ENCODE peak calls at places on chromosomes 4 and X, in ten cellular contexts. P is stomach, G is HCT116, J is GM23338, S is prostate gland, V is breast epithelium, H is endothelial cell of umbilical vein, M is HepG2, W is K562, X is sigmoid colon. I is an unnamed sample.

GRCh38 chr4:6856391-6856790 is 53.2 kb upstream of the TBC1D14 start:
- DNase-seq in P (no peak), G (no peak), J (no peak), S (no peak), V (no peak), H (no peak), M (no peak), W (no peak), X (no peak), I (no peak)

GRCh38 chr4:101599620-101600019 is 190.9 kb upstream of the BANK1 start:
- DNase-seq in P (no peak), G (no peak), J (no peak), S (no peak), V (no peak), H (peak; percentile 49), M (no peak), W (no peak), X (no peak), I (no peak)

GRCh38 chr4:128863314-128864075 is 54.0 kb downstream of the JADE1 start:
- DNase-seq in P (peak; percentile 75), G (peak; percentile 42), J (peak; percentile 94), S (peak; percentile 65), V (peak; percentile 41), H (peak; percentile 81), M (peak; percentile 69), W (peak; percentile 53), X (peak; percentile 88), I (no peak)

GRCh38 chr4:39785031-39785430 is 87.1 kb downstream of the UBE2K start:
- DNase-seq in P (no peak), G (no peak), J (no peak), S (no peak), V (no peak), H (no peak), M (no peak), W (no peak), X (no peak), I (no peak)

GRCh38 chrX:20352935-20353336 is 86.2 kb upstream of the RPS6KA3 start:
- DNase-seq in P (no peak), G (no peak), J (no peak), S (no peak), V (no peak), H (no peak), M (no peak), W (no peak), X (no peak), I (no peak)

GRCh38 chr4:46390353-46391058 is 578 bp upstream of the GABRA2 start:
- DNase-seq in P (no peak), G (no peak), J (peak; percentile 47), S (no peak), V (no peak), H (no peak), M (no peak), W (no peak), X (no peak), I (no peak)

GRCh38 chr4:169464080-169464479 is 148.3 kb downstream of the NEK1 start:
- DNase-seq in P (no peak), G (no peak), J (no peak), S (no peak), V (no peak), H (no peak), M (no peak), W (no peak), X (no peak), I (no peak)

GRCh38 chr4:74230902-74231499 is 73.1 kb downstream of the MTHFD2L start:
- DNase-seq in P (peak; percentile 52), G (no peak), J (no peak), S (no peak), V (no peak), H (peak; percentile 71), M (no peak), W (no peak), X (no peak), I (no peak)

GRCh38 chr4:7806080-7806630 is 133.5 kb downstream of the AFAP1 start:
- DNase-seq in P (peak; percentile 73), G (no peak), J (peak; percentile 61), S (peak; percentile 27), V (no peak), H (peak; percentile 55), M (peak; percentile 61), W (no peak), X (peak; percentile 95), I (no peak)

GRCh38 chrX:48539345-48540014 is at the start of gene TBC1D25:
- DNase-seq in P (peak; percentile 97), G (peak; percentile 96), J (peak; percentile 97), S (peak; percentile 92), V (peak; percentile 98), H (peak; percentile 97), M (peak; percentile 88), W (peak; percentile 94), X (peak; percentile 99), I (peak; percentile 97)
- TF ChIP-seq POLR2AphosphoS5 in P (peak; percentile 69), G (peak; percentile 43), J (peak; percentile 41), S (peak; percentile 89), V (peak; percentile 50), H (no peak), M (no peak), W (no peak), X (peak; percentile 76), I (peak; percentile 75)

GRCh38 chr4:152945639-152946038 is 9.5 kb downstream of the FHDC1 start:
- DNase-seq in P (no peak), G (no peak), J (no peak), S (no peak), V (no peak), H (no peak), M (no peak), W (no peak), X (no peak), I (no peak)
- H3K4me3 ChIP-seq in P (no peak overlapping the region), G (no peak overlapping the region), J (no peak overlapping the region), S (no peak overlapping the region), V (no peak overlapping the region), H (no peak overlapping the region), M (no peak overlapping the region), W (no peak overlapping the region), X (no peak overlapping the region), I (no peak overlapping the region)

DNA sequence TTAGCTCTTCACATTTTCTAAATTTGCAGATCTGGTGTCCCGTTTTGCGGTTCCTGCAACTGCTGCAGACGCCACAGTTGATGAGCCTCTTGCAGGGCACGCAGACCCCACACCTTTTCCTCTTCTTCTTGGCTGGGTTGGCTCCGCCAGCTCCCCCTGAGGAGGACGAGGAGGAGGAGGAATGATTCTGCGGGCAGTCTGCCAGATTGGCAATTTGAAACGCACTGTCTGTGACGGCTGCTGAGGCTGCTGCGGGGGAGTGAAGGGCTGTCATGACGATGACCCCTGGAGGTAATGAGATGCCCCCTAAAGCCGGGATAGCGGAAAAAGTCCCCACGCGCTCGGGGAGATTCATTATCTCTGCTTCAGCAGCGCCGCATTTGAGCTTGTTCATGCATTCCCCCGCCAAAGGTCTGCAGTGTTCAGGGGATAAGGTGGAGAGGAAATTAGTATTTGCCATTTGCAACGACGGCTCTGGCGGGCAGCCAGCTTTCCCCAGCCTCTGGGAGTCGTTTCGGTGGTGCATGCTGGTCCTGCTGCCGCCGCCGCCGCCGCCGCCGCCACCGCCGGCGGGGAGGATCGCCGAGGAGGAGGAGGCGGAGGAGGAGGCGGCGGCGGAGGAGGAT is 3.8 kb downstream of the CXXC4 start:
- DNase-seq in P (peak; percentile 65), G (no peak), J (peak; percentile 56), S (peak; percentile 65), V (peak; percentile 58), H (peak; percentile 39), M (peak; percentile 17), W (peak; percentile 63), X (peak; percentile 87), I (no peak)
- TF ChIP-seq POLR2AphosphoS5 in P (no peak), G (no peak), J (no peak), S (no peak), V (no peak), H (no peak), M (no peak), W (no peak), X (peak; percentile 56), I (no peak)

GRCh38 chrX:98071331-98071730 is 1187.6 kb downstream of the RPA4 start:
- DNase-seq in P (no peak), G (no peak), J (peak; percentile 2), S (no peak), V (no peak), H (no peak), M (no peak), W (no peak), X (no peak), I (no peak)
- H3K4me3 ChIP-seq in P (no peak overlapping the region), G (no peak overlapping the region), J (no peak overlapping the region), S (no peak overlapping the region), V (no peak overlapping the region), H (no peak overlapping the region), M (no peak overlapping the region), W (no peak overlapping the region), X (no peak overlapping the region), I (no peak overlapping the region)

DNA sequence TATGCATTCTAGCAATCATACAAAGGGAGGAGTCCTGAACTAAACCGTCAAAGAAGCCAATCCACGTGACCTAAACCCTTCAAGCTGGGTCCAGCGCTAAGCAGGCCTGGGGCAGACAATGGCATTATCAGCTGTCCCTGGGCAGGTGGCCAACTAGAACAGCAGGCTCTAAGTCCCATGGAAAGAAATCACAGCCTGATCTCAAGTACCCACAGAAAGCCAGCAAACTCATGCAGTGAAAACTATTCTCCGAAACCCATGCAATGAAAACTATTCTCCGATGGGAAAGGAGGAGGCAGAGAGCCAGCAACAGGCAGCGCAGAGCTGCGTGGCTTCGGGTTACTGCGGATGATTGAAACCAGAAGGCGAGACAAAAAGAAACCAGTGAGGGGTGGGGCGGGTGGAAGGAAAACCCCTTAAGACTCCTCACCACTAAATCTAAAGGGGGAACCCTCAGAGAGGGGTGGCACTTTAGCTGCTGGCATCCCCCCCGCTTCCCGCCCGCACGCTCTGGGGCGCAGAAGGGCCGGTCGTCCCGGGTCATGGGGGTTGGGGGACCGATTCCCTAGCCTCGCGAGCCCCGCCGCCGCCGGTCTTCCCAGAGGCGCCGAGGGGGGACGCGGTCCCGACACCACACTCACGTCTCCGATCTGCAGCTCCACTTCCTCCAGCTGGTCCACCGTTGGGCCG is 567 bp downstream of the C4orf46 start:
- DNase-seq in P (peak; percentile 76), G (peak; percentile 33), J (peak; percentile 78), S (peak; percentile 31), V (no peak), H (peak; percentile 87), M (peak; percentile 59), W (peak; percentile 28), X (peak; percentile 78), I (no peak)
- TF ChIP-seq POLR2AphosphoS5 in P (no peak), G (no peak), J (no peak), S (no peak), V (no peak), H (no peak), M (no peak), W (no peak), X (peak; percentile 58), I (no peak)

DNA sequence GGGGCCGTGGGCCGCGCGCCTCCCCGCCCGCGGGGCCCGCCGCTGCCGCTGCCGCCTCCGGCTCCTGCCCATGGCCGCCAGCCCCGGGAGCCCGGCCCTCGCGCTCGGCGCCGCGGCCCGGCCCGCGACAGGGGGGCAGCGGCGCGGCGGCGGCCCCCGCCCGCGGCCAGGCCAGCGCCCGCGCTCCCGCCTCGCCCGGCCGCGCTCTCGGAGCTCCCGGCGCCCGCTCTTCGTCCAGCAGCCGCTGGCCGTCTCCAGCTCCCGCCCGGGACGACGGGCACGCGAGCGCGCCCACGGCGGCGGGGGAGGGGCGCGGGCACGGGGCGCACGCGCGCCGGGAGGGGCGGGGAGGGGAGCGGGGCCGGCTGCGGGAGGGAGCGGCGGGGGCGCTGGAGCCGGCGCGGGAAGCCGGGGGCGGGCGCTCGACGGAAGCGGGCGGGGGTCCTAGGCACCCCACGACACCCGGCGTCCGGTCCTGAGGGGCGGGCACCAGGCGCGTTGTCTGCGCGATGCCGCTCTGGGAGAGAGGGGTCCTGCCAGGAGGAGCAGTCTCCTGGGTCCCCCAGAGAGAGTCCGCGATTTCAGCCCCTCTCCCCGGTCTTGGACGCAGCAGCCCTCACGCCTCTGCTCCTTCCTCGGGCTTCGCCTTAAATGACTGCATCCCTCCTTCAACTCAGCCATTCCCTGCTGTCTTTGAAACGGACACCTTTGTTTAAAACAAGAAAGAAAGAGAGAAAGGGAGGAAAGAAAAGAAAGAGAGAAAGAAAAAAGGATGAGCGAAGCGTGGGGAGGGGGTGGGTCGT is 489 bp upstream of the PDZD4 start:
- DNase-seq in P (no peak), G (no peak), J (no peak), S (no peak), V (no peak), H (no peak), M (no peak), W (no peak), X (no peak), I (no peak)
- H3K4me3 ChIP-seq in P (peak overlapping the region; percentile 46), G (no peak overlapping the region), J (peak overlapping the region; percentile 63), S (no peak overlapping the region), V (peak overlapping the region; percentile 49), H (no peak overlapping the region), M (no peak overlapping the region), W (no peak overlapping the region), X (peak overlapping the region; percentile 50), I (peak overlapping the region; percentile 30)

I was measured in vagina.